ENCODE peak calls at places on chromosomes 4 and X, in nine cellular contexts. One of them, this sample, is unnamed.

GRCh38 chr4:85522836-85523235 is 47.9 kb downstream of the ARHGAP24 start:
- DNase-seq in fibroblast of mammary gland: no peak
- DNase-seq in body of pancreas: no peak
- DNase-seq in HTR-8/SVneo: no peak
- DNase-seq in EH: peak; percentile 20
- DNase-seq in activated T-helper 1 cell treated with Interleukin-2 at 50 U/mL for 16 hours: no peak
- DNase-seq in D341Med: no peak
- DNase-seq in amniotic stem cell: no peak
- DNase-seq in endodermal cell: no peak
- DNase-seq in this sample: no peak

GRCh38 chr4:15469402-15470148 is at the start of gene CC2D2A:
- DNase-seq in D341Med: no peak
- DNase-seq in activated T-helper 1 cell treated with Interleukin-2 at 50 U/mL for 16 hours: no peak
- DNase-seq in body of pancreas: peak; percentile 13
- DNase-seq in endodermal cell: peak; percentile 70
- DNase-seq in fibroblast of mammary gland: peak; percentile 66
- DNase-seq in EH: peak; percentile 56
- DNase-seq in amniotic stem cell: peak; percentile 45
- DNase-seq in HTR-8/SVneo: peak; percentile 33
- DNase-seq in this sample: no peak

GRCh38 chr4:114864060-114864459 is 249.4 kb downstream of the NDST4 start:
- DNase-seq in HTR-8/SVneo: no peak
- DNase-seq in EH: no peak
- DNase-seq in D341Med: no peak
- DNase-seq in activated T-helper 1 cell treated with Interleukin-2 at 50 U/mL for 16 hours: no peak
- DNase-seq in body of pancreas: no peak
- DNase-seq in fibroblast of mammary gland: no peak
- DNase-seq in amniotic stem cell: no peak
- DNase-seq in endodermal cell: no peak
- DNase-seq in this sample: no peak

GRCh38 chr4:147587061-147587460 is 30.1 kb upstream of the TMEM184C start:
- DNase-seq in amniotic stem cell: no peak
- DNase-seq in activated T-helper 1 cell treated with Interleukin-2 at 50 U/mL for 16 hours: no peak
- DNase-seq in HTR-8/SVneo: no peak
- DNase-seq in EH: no peak
- DNase-seq in fibroblast of mammary gland: no peak
- DNase-seq in body of pancreas: no peak
- DNase-seq in endodermal cell: no peak
- DNase-seq in D341Med: no peak
- DNase-seq in this sample: no peak

GRCh38 chrX:40105791-40106676 is 8.3 kb upstream of the BCOR start:
- DNase-seq in EH: peak; percentile 63
- DNase-seq in body of pancreas: peak; percentile 76
- DNase-seq in HTR-8/SVneo: no peak
- DNase-seq in fibroblast of mammary gland: no peak
- DNase-seq in endodermal cell: peak; percentile 94
- DNase-seq in activated T-helper 1 cell treated with Interleukin-2 at 50 U/mL for 16 hours: peak; percentile 65
- DNase-seq in amniotic stem cell: no peak
- DNase-seq in D341Med: peak; percentile 72
- DNase-seq in this sample: peak; percentile 46

GRCh38 chr4:163332526-163333405 is at the start of gene NPY1R:
- DNase-seq in fibroblast of mammary gland: peak; percentile 77
- DNase-seq in D341Med: peak; percentile 88
- DNase-seq in body of pancreas: peak; percentile 80
- DNase-seq in endodermal cell: peak; percentile 93
- DNase-seq in amniotic stem cell: peak; percentile 50
- DNase-seq in activated T-helper 1 cell treated with Interleukin-2 at 50 U/mL for 16 hours: no peak
- DNase-seq in HTR-8/SVneo: peak; percentile 69
- DNase-seq in EH: peak; percentile 79
- DNase-seq in this sample: no peak

GRCh38 chr4:8838911-8839431 is 32.7 kb downstream of the HMX1 start:
- DNase-seq in EH: no peak
- DNase-seq in HTR-8/SVneo: no peak
- DNase-seq in activated T-helper 1 cell treated with Interleukin-2 at 50 U/mL for 16 hours: no peak
- DNase-seq in body of pancreas: peak; percentile 3
- DNase-seq in fibroblast of mammary gland: no peak
- DNase-seq in D341Med: peak; percentile 12
- DNase-seq in amniotic stem cell: no peak
- DNase-seq in endodermal cell: peak; percentile 64
- DNase-seq in this sample: no peak

GRCh38 chr4:123350191-123350544 is 46.4 kb upstream of the SPRY1 start:
- DNase-seq in body of pancreas: no peak
- DNase-seq in EH: peak; percentile 9
- DNase-seq in D341Med: no peak
- DNase-seq in amniotic stem cell: no peak
- DNase-seq in endodermal cell: peak; percentile 88
- DNase-seq in activated T-helper 1 cell treated with Interleukin-2 at 50 U/mL for 16 hours: no peak
- DNase-seq in HTR-8/SVneo: no peak
- DNase-seq in fibroblast of mammary gland: peak; percentile 18
- DNase-seq in this sample: no peak

GRCh38 chr4:177005801-177006230 is 213.1 kb upstream of the VEGFC start:
- DNase-seq in activated T-helper 1 cell treated with Interleukin-2 at 50 U/mL for 16 hours: no peak
- DNase-seq in amniotic stem cell: peak; percentile 9
- DNase-seq in endodermal cell: no peak
- DNase-seq in body of pancreas: no peak
- DNase-seq in HTR-8/SVneo: no peak
- DNase-seq in EH: peak; percentile 94
- DNase-seq in D341Med: no peak
- DNase-seq in fibroblast of mammary gland: peak; percentile 92
- DNase-seq in this sample: no peak

GRCh38 chrX:146921204-146921603 is 106.7 kb upstream of the CXorf51A start:
- DNase-seq in D341Med: no peak
- DNase-seq in activated T-helper 1 cell treated with Interleukin-2 at 50 U/mL for 16 hours: no peak
- DNase-seq in fibroblast of mammary gland: no peak
- DNase-seq in endodermal cell: no peak
- DNase-seq in amniotic stem cell: no peak
- DNase-seq in EH: no peak
- DNase-seq in HTR-8/SVneo: no peak
- DNase-seq in body of pancreas: no peak
- DNase-seq in this sample: no peak

GRCh38 chrX:23952401-23952800 is 44.6 kb downstream of the CXorf58 start:
- DNase-seq in body of pancreas: no peak
- DNase-seq in fibroblast of mammary gland: no peak
- DNase-seq in D341Med: no peak
- DNase-seq in activated T-helper 1 cell treated with Interleukin-2 at 50 U/mL for 16 hours: no peak
- DNase-seq in endodermal cell: no peak
- DNase-seq in HTR-8/SVneo: no peak
- DNase-seq in EH: no peak
- DNase-seq in amniotic stem cell: no peak
- DNase-seq in this sample: no peak

GRCh38 chr4:85607624-85608023 is 132.7 kb downstream of the ARHGAP24 start:
- DNase-seq in EH: no peak
- DNase-seq in activated T-helper 1 cell treated with Interleukin-2 at 50 U/mL for 16 hours: no peak
- DNase-seq in HTR-8/SVneo: no peak
- DNase-seq in D341Med: no peak
- DNase-seq in fibroblast of mammary gland: no peak
- DNase-seq in body of pancreas: peak; percentile 52
- DNase-seq in amniotic stem cell: no peak
- DNase-seq in endodermal cell: no peak
- DNase-seq in this sample: no peak

GRCh38 chrX:102863735-102864134 is 73.3 kb upstream of the RAB40AL start:
- DNase-seq in activated T-helper 1 cell treated with Interleukin-2 at 50 U/mL for 16 hours: peak; percentile 58
- DNase-seq in fibroblast of mammary gland: peak; percentile 81
- DNase-seq in EH: peak; percentile 79
- DNase-seq in amniotic stem cell: no peak
- DNase-seq in D341Med: peak; percentile 66
- DNase-seq in endodermal cell: peak; percentile 95
- DNase-seq in body of pancreas: peak; percentile 86
- DNase-seq in HTR-8/SVneo: peak; percentile 3
- DNase-seq in this sample: peak; percentile 72

GRCh38 chr4:114563536-114564315 is 34.9 kb upstream of the UGT8 start:
- DNase-seq in endodermal cell: peak; percentile 40
- DNase-seq in fibroblast of mammary gland: no peak
- DNase-seq in EH: peak; percentile 13
- DNase-seq in amniotic stem cell: no peak
- DNase-seq in HTR-8/SVneo: no peak
- DNase-seq in D341Med: no peak
- DNase-seq in activated T-helper 1 cell treated with Interleukin-2 at 50 U/mL for 16 hours: no peak
- DNase-seq in body of pancreas: no peak
- DNase-seq in this sample: no peak

GRCh38 chr4:41734366-41734765 is 14.2 kb downstream of the PHOX2B start:
- DNase-seq in EH: peak; percentile 45
- DNase-seq in fibroblast of mammary gland: no peak
- DNase-seq in activated T-helper 1 cell treated with Interleukin-2 at 50 U/mL for 16 hours: no peak
- DNase-seq in D341Med: no peak
- DNase-seq in body of pancreas: no peak
- DNase-seq in endodermal cell: no peak
- DNase-seq in amniotic stem cell: no peak
- DNase-seq in HTR-8/SVneo: no peak
- DNase-seq in this sample: no peak

GRCh38 chrX:3136161-3136961 is 95.1 kb downstream of the ARSF start:
- DNase-seq in activated T-helper 1 cell treated with Interleukin-2 at 50 U/mL for 16 hours: no peak
- DNase-seq in endodermal cell: peak; percentile 61
- DNase-seq in D341Med: no peak
- DNase-seq in EH: no peak
- DNase-seq in amniotic stem cell: no peak
- DNase-seq in fibroblast of mammary gland: no peak
- DNase-seq in body of pancreas: no peak
- DNase-seq in HTR-8/SVneo: no peak
- DNase-seq in this sample: no peak

GRCh38 chr4:3780347-3781171 is 14.4 kb downstream of the ADRA2C start:
- DNase-seq in EH: no peak
- DNase-seq in endodermal cell: peak; percentile 84
- DNase-seq in amniotic stem cell: no peak
- DNase-seq in fibroblast of mammary gland: no peak
- DNase-seq in HTR-8/SVneo: no peak
- DNase-seq in D341Med: no peak
- DNase-seq in activated T-helper 1 cell treated with Interleukin-2 at 50 U/mL for 16 hours: no peak
- DNase-seq in body of pancreas: peak; percentile 56
- DNase-seq in this sample: no peak

GRCh38 chr4:25223770-25224375 is 10.0 kb upstream of the PI4K2B start:
- DNase-seq in fibroblast of mammary gland: peak; percentile 48
- DNase-seq in endodermal cell: peak; percentile 81
- DNase-seq in activated T-helper 1 cell treated with Interleukin-2 at 50 U/mL for 16 hours: no peak
- DNase-seq in amniotic stem cell: no peak
- DNase-seq in body of pancreas: no peak
- DNase-seq in HTR-8/SVneo: no peak
- DNase-seq in D341Med: no peak
- DNase-seq in EH: peak; percentile 33
- DNase-seq in this sample: no peak

GRCh38 chr4:91092398-91092955 is 965.3 kb downstream of the CCSER1 start:
- DNase-seq in body of pancreas: no peak
- DNase-seq in amniotic stem cell: no peak
- DNase-seq in endodermal cell: no peak
- DNase-seq in activated T-helper 1 cell treated with Interleukin-2 at 50 U/mL for 16 hours: no peak
- DNase-seq in D341Med: peak; percentile 32
- DNase-seq in fibroblast of mammary gland: no peak
- DNase-seq in EH: no peak
- DNase-seq in HTR-8/SVneo: no peak
- DNase-seq in this sample: no peak

GRCh38 chrX:49271341-49271740 is 1.7 kb downstream of the PPP1R3F start:
- DNase-seq in HTR-8/SVneo: no peak
- DNase-seq in EH: no peak
- DNase-seq in activated T-helper 1 cell treated with Interleukin-2 at 50 U/mL for 16 hours: no peak
- DNase-seq in endodermal cell: no peak
- DNase-seq in body of pancreas: peak; percentile 21
- DNase-seq in amniotic stem cell: no peak
- DNase-seq in fibroblast of mammary gland: no peak
- DNase-seq in D341Med: no peak
- DNase-seq in this sample: no peak

GRCh38 chr4:101346562-101347266 is 612 bp downstream of the PPP3CA start:
- DNase-seq in activated T-helper 1 cell treated with Interleukin-2 at 50 U/mL for 16 hours: peak; percentile 44
- DNase-seq in body of pancreas: peak; percentile 64
- DNase-seq in EH: peak; percentile 76
- DNase-seq in fibroblast of mammary gland: peak; percentile 47
- DNase-seq in D341Med: peak; percentile 66
- DNase-seq in amniotic stem cell: no peak
- DNase-seq in HTR-8/SVneo: no peak
- DNase-seq in endodermal cell: peak; percentile 86
- DNase-seq in this sample: peak; percentile 38

GRCh38 chrX:130878350-130879341 is 24.4 kb downstream of the ENOX2 start:
- DNase-seq in HTR-8/SVneo: peak; percentile 0
- DNase-seq in fibroblast of mammary gland: peak; percentile 92
- DNase-seq in endodermal cell: no peak
- DNase-seq in amniotic stem cell: peak; percentile 20
- DNase-seq in body of pancreas: peak; percentile 56
- DNase-seq in EH: peak; percentile 83
- DNase-seq in D341Med: no peak
- DNase-seq in activated T-helper 1 cell treated with Interleukin-2 at 50 U/mL for 16 hours: no peak
- DNase-seq in this sample: no peak

GRCh38 chr4:16116493-16116990 is 32.7 kb upstream of the PROM1 start:
- DNase-seq in fibroblast of mammary gland: no peak
- DNase-seq in body of pancreas: no peak
- DNase-seq in activated T-helper 1 cell treated with Interleukin-2 at 50 U/mL for 16 hours: no peak
- DNase-seq in endodermal cell: peak; percentile 13
- DNase-seq in D341Med: peak; percentile 9
- DNase-seq in EH: no peak
- DNase-seq in amniotic stem cell: no peak
- DNase-seq in HTR-8/SVneo: no peak
- DNase-seq in this sample: no peak

GRCh38 chrX:108261541-108262218 is 170.1 kb downstream of the ATG4A start:
- DNase-seq in activated T-helper 1 cell treated with Interleukin-2 at 50 U/mL for 16 hours: no peak
- DNase-seq in endodermal cell: no peak
- DNase-seq in HTR-8/SVneo: no peak
- DNase-seq in EH: peak; percentile 1
- DNase-seq in body of pancreas: no peak
- DNase-seq in D341Med: no peak
- DNase-seq in amniotic stem cell: no peak
- DNase-seq in fibroblast of mammary gland: peak; percentile 88
- DNase-seq in this sample: no peak

GRCh38 chrX:149372861-149373260 is 132.2 kb downstream of the IDS start:
- DNase-seq in endodermal cell: no peak
- DNase-seq in amniotic stem cell: no peak
- DNase-seq in body of pancreas: no peak
- DNase-seq in HTR-8/SVneo: no peak
- DNase-seq in activated T-helper 1 cell treated with Interleukin-2 at 50 U/mL for 16 hours: no peak
- DNase-seq in EH: peak; percentile 35
- DNase-seq in fibroblast of mammary gland: peak; percentile 3
- DNase-seq in D341Med: no peak
- DNase-seq in this sample: no peak

GRCh38 chrX:13716905-13717304 is 17.5 kb downstream of the TRAPPC2 start:
- DNase-seq in fibroblast of mammary gland: no peak
- DNase-seq in body of pancreas: no peak
- DNase-seq in HTR-8/SVneo: no peak
- DNase-seq in D341Med: no peak
- DNase-seq in EH: no peak
- DNase-seq in activated T-helper 1 cell treated with Interleukin-2 at 50 U/mL for 16 hours: peak; percentile 17
- DNase-seq in amniotic stem cell: no peak
- DNase-seq in endodermal cell: no peak
- DNase-seq in this sample: peak; percentile 43

GRCh38 chr4:58734030-58734673 is 1624.0 kb upstream of the IGFBP7 start:
- DNase-seq in endodermal cell: no peak
- DNase-seq in activated T-helper 1 cell treated with Interleukin-2 at 50 U/mL for 16 hours: no peak
- DNase-seq in amniotic stem cell: no peak
- DNase-seq in fibroblast of mammary gland: no peak
- DNase-seq in D341Med: no peak
- DNase-seq in body of pancreas: no peak
- DNase-seq in HTR-8/SVneo: no peak
- DNase-seq in EH: no peak
- DNase-seq in this sample: no peak

This sample was measured in natural killer cell.